ENCODE peak calls at places on chromosomes 7 and 10, in seven cellular contexts. One of them, this sample, is unnamed.

GRCh38 chr7:516216-516605 is 3.4 kb downstream of the PDGFA start:
- DNase-seq in HepG2: no peak
- DNase-seq in HCT116: no peak
- DNase-seq in H1: no peak
- DNase-seq in K562: no peak
- DNase-seq in GM12878: no peak
- DNase-seq in SK-N-SH: no peak
- DNase-seq in this sample: no peak

GRCh38 chr7:68748934-68749695 is 849.2 kb upstream of the AUTS2 start:
- DNase-seq in H1: no peak
- DNase-seq in SK-N-SH: no peak
- DNase-seq in K562: no peak
- DNase-seq in GM12878: no peak
- DNase-seq in HepG2: no peak
- DNase-seq in HCT116: no peak
- DNase-seq in this sample: no peak

GRCh38 chr7:103658055-103659010 is 212.3 kb upstream of the SLC26A5 start:
- DNase-seq in SK-N-SH: no peak
- DNase-seq in K562: peak
- DNase-seq in HCT116: no peak
- DNase-seq in H1: no peak
- DNase-seq in GM12878: no peak
- DNase-seq in HepG2: peak
- DNase-seq in this sample: no peak

GRCh38 chr7:14414274-14414986 is 425.0 kb upstream of the ETV1 start:
- DNase-seq in K562: no peak
- DNase-seq in HCT116: no peak
- DNase-seq in HepG2: no peak
- DNase-seq in GM12878: no peak
- DNase-seq in SK-N-SH: no peak
- DNase-seq in H1: no peak
- DNase-seq in this sample: no peak

GRCh38 chr7:21566094-21566493 is 23.3 kb downstream of the DNAH11 start:
- DNase-seq in SK-N-SH: no peak
- DNase-seq in K562: no peak
- DNase-seq in H1: no peak
- DNase-seq in HepG2: peak
- DNase-seq in HCT116: no peak
- DNase-seq in GM12878: no peak
- DNase-seq in this sample: no peak

GRCh38 chr7:157139142-157140117 is 704 bp downstream of the UBE3C start:
- DNase-seq in HepG2: no peak
- DNase-seq in H1: no peak
- DNase-seq in GM12878: no peak
- DNase-seq in K562: no peak
- DNase-seq in SK-N-SH: no peak
- DNase-seq in HCT116: no peak
- DNase-seq in this sample: peak

GRCh38 chr7:92762853-92763252 is 73.5 kb downstream of the CDK6 start:
- DNase-seq in GM12878: no peak
- DNase-seq in SK-N-SH: no peak
- DNase-seq in HCT116: no peak
- DNase-seq in HepG2: no peak
- DNase-seq in K562: no peak
- DNase-seq in H1: no peak
- DNase-seq in this sample: no peak

GRCh38 chr10:110353244-110354119 is 48.8 kb upstream of the SMNDC1 start:
- DNase-seq in K562: peak
- DNase-seq in HCT116: peak
- DNase-seq in SK-N-SH: no peak
- DNase-seq in HepG2: no peak
- DNase-seq in GM12878: no peak
- DNase-seq in H1: no peak
- DNase-seq in this sample: no peak

GRCh38 chr7:26688936-26689506 is 175.4 kb downstream of the SKAP2 start:
- DNase-seq in SK-N-SH: no peak
- DNase-seq in H1: no peak
- DNase-seq in HCT116: no peak
- DNase-seq in HepG2: peak
- DNase-seq in GM12878: peak
- DNase-seq in K562: peak
- DNase-seq in this sample: no peak

GRCh38 chr7:85602196-85602595 is 415.3 kb upstream of the SEMA3D start:
- DNase-seq in SK-N-SH: no peak
- DNase-seq in HCT116: no peak
- DNase-seq in HepG2: no peak
- DNase-seq in H1: no peak
- DNase-seq in K562: no peak
- DNase-seq in GM12878: no peak
- DNase-seq in this sample: no peak

GRCh38 chr10:71613303-71613777 is 106.2 kb downstream of the C10orf105 start:
- DNase-seq in K562: peak
- DNase-seq in HepG2: no peak
- DNase-seq in GM12878: no peak
- DNase-seq in SK-N-SH: no peak
- DNase-seq in HCT116: peak
- DNase-seq in H1: no peak
- DNase-seq in this sample: no peak

GRCh38 chr7:141991144-141991543 is 4.5 kb upstream of the MGAM start:
- DNase-seq in K562: no peak
- DNase-seq in SK-N-SH: no peak
- DNase-seq in HCT116: no peak
- DNase-seq in GM12878: no peak
- DNase-seq in H1: no peak
- DNase-seq in HepG2: no peak
- DNase-seq in this sample: no peak

GRCh38 chr7:123594813-123595241 is 6.8 kb upstream of the ASB15 start:
- DNase-seq in HepG2: peak
- DNase-seq in SK-N-SH: no peak
- DNase-seq in K562: no peak
- DNase-seq in HCT116: no peak
- DNase-seq in H1: peak
- DNase-seq in GM12878: no peak
- DNase-seq in this sample: no peak

GRCh38 chr7:121113288-121113687 is 124.8 kb downstream of the CPED1 start:
- DNase-seq in HepG2: no peak
- DNase-seq in SK-N-SH: no peak
- DNase-seq in H1: no peak
- DNase-seq in GM12878: no peak
- DNase-seq in HCT116: no peak
- DNase-seq in K562: no peak
- DNase-seq in this sample: no peak

GRCh38 chr7:109295158-109295557 is 725.5 kb downstream of the DNAJB9 start:
- DNase-seq in SK-N-SH: no peak
- DNase-seq in GM12878: no peak
- DNase-seq in K562: no peak
- DNase-seq in H1: no peak
- DNase-seq in HepG2: no peak
- DNase-seq in HCT116: no peak
- DNase-seq in this sample: no peak

GRCh38 chr7:40526951-40527350 is 392.1 kb downstream of the SUGCT start:
- DNase-seq in H1: no peak
- DNase-seq in SK-N-SH: no peak
- DNase-seq in GM12878: no peak
- DNase-seq in K562: no peak
- DNase-seq in HepG2: no peak
- DNase-seq in HCT116: no peak
- DNase-seq in this sample: no peak

GRCh38 chr10:108852211-108852610 is 1071.1 kb downstream of the XPNPEP1 start:
- DNase-seq in K562: no peak
- DNase-seq in GM12878: peak
- DNase-seq in HepG2: no peak
- DNase-seq in SK-N-SH: no peak
- DNase-seq in HCT116: no peak
- DNase-seq in H1: no peak
- DNase-seq in this sample: no peak

GRCh38 chr7:84950836-84951235 is 236.0 kb downstream of the SEMA3D start:
- DNase-seq in HCT116: no peak
- DNase-seq in SK-N-SH: no peak
- DNase-seq in HepG2: no peak
- DNase-seq in GM12878: no peak
- DNase-seq in H1: no peak
- DNase-seq in K562: no peak
- DNase-seq in this sample: no peak

GRCh38 chr10:96271017-96271815 is at the start of gene BLNK:
- DNase-seq in HepG2: no peak
- DNase-seq in SK-N-SH: no peak
- DNase-seq in HCT116: no peak
- DNase-seq in K562: no peak
- DNase-seq in GM12878: peak
- DNase-seq in H1: no peak
- DNase-seq in this sample: peak

GRCh38 chr7:15686209-15686956 is at the start of gene MEOX2:
- DNase-seq in H1: peak
- DNase-seq in HCT116: no peak
- DNase-seq in K562: no peak
- DNase-seq in SK-N-SH: peak
- DNase-seq in GM12878: no peak
- DNase-seq in HepG2: no peak
- DNase-seq in this sample: peak

GRCh38 chr7:44267178-44267577 is 58.2 kb downstream of the CAMK2B start:
- DNase-seq in HepG2: no peak
- DNase-seq in H1: no peak
- DNase-seq in GM12878: no peak
- DNase-seq in HCT116: no peak
- DNase-seq in K562: no peak
- DNase-seq in SK-N-SH: no peak
- DNase-seq in this sample: no peak

GRCh38 chr7:99514050-99514449 is 9.6 kb downstream of the ZKSCAN5 start:
- DNase-seq in K562: no peak
- DNase-seq in GM12878: no peak
- DNase-seq in SK-N-SH: no peak
- DNase-seq in HCT116: no peak
- DNase-seq in HepG2: no peak
- DNase-seq in H1: no peak
- DNase-seq in this sample: no peak

GRCh38 chr10:100999742-101000601 is at the start of gene LZTS2:
- DNase-seq in H1: peak
- DNase-seq in SK-N-SH: peak
- DNase-seq in GM12878: no peak
- DNase-seq in HCT116: no peak
- DNase-seq in K562: peak
- DNase-seq in HepG2: no peak
- DNase-seq in this sample: peak

GRCh38 chr7:48140001-48140681 is 31.1 kb upstream of the ABCA13 start:
- DNase-seq in H1: no peak
- DNase-seq in K562: no peak
- DNase-seq in SK-N-SH: no peak
- DNase-seq in GM12878: no peak
- DNase-seq in HepG2: peak
- DNase-seq in HCT116: no peak
- DNase-seq in this sample: peak

GRCh38 chr7:48148311-48148710 is 22.9 kb upstream of the ABCA13 start:
- DNase-seq in SK-N-SH: no peak
- DNase-seq in H1: no peak
- DNase-seq in HCT116: no peak
- DNase-seq in HepG2: no peak
- DNase-seq in K562: no peak
- DNase-seq in GM12878: no peak
- DNase-seq in this sample: no peak

GRCh38 chr7:48147078-48147591 is 24.1 kb upstream of the ABCA13 start:
- DNase-seq in SK-N-SH: no peak
- DNase-seq in H1: no peak
- DNase-seq in K562: no peak
- DNase-seq in HepG2: no peak
- DNase-seq in GM12878: no peak
- DNase-seq in HCT116: no peak
- DNase-seq in this sample: no peak

GRCh38 chr7:48141551-48141950 is 29.7 kb upstream of the ABCA13 start:
- DNase-seq in K562: no peak
- DNase-seq in HCT116: no peak
- DNase-seq in HepG2: no peak
- DNase-seq in SK-N-SH: no peak
- DNase-seq in GM12878: no peak
- DNase-seq in H1: no peak
- DNase-seq in this sample: no peak

DNA sequence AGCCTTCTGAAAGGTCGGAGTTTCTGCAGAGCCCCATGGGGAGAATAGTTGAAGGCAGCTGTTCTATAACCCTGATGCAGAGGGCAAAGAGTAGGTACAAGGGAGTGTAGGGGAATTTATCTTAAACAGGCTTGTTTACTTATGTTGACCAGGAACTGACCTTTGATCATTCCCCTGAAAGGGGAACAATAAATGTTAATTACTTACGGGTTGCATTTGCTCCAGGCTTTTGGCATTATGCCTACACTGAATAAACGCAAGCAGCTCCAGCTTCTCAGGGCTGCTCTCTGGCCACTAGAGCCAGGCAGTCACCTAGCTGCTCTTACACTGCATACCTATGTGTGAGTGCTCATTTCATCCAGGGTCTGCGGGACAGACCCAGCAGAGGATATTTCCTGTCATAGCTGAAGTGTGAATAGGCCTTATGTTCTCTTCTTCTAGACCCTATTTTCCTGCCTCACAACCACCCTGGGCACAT is 26.9 kb upstream of the ABCA13 start:
- DNase-seq in H1: no peak
- DNase-seq in GM12878: no peak
- DNase-seq in K562: no peak
- DNase-seq in HepG2: peak
- DNase-seq in SK-N-SH: no peak
- DNase-seq in HCT116: no peak
- DNase-seq in this sample: no peak
- TF ChIP-seq JUND in H1: no peak
- TF ChIP-seq JUND in GM12878: no peak
- TF ChIP-seq JUND in K562: no peak
- TF ChIP-seq JUND in HepG2: no peak
- TF ChIP-seq JUND in SK-N-SH: no peak
- TF ChIP-seq JUND in HCT116: no peak
- TF ChIP-seq JUND in this sample: no peak

GRCh38 chr10:106795619-106796018 is 368.9 kb downstream of the SORCS1 start:
- DNase-seq in SK-N-SH: peak
- DNase-seq in GM12878: peak
- DNase-seq in HepG2: peak
- DNase-seq in K562: peak
- DNase-seq in H1: no peak
- DNase-seq in HCT116: no peak
- DNase-seq in this sample: peak

GRCh38 chr10:106789623-106790022 is 374.9 kb downstream of the SORCS1 start:
- DNase-seq in HCT116: no peak
- DNase-seq in H1: no peak
- DNase-seq in HepG2: no peak
- DNase-seq in GM12878: no peak
- DNase-seq in K562: no peak
- DNase-seq in SK-N-SH: no peak
- DNase-seq in this sample: no peak
- TF ChIP-seq JUND in HCT116: no peak
- TF ChIP-seq JUND in H1: no peak
- TF ChIP-seq JUND in HepG2: no peak
- TF ChIP-seq JUND in GM12878: no peak
- TF ChIP-seq JUND in K562: no peak
- TF ChIP-seq JUND in SK-N-SH: no peak
- TF ChIP-seq JUND in this sample: no peak

GRCh38 chr7:52006674-52007073 is 690.1 kb upstream of the COBL start:
- DNase-seq in HepG2: peak
- DNase-seq in GM12878: no peak
- DNase-seq in SK-N-SH: no peak
- DNase-seq in HCT116: no peak
- DNase-seq in H1: no peak
- DNase-seq in K562: no peak
- DNase-seq in this sample: no peak
- TF ChIP-seq JUND in HepG2: no peak
- TF ChIP-seq JUND in GM12878: no peak
- TF ChIP-seq JUND in SK-N-SH: no peak
- TF ChIP-seq JUND in HCT116: no peak
- TF ChIP-seq JUND in H1: no peak
- TF ChIP-seq JUND in K562: no peak
- TF ChIP-seq JUND in this sample: no peak

GRCh38 chr7:74412061-74412460 is 41.6 kb upstream of the GTF2IRD1 start:
- DNase-seq in HepG2: no peak
- DNase-seq in K562: peak
- DNase-seq in SK-N-SH: no peak
- DNase-seq in HCT116: no peak
- DNase-seq in GM12878: no peak
- DNase-seq in H1: no peak
- DNase-seq in this sample: no peak
- TF ChIP-seq JUND in HepG2: no peak
- TF ChIP-seq JUND in K562: no peak
- TF ChIP-seq JUND in SK-N-SH: no peak
- TF ChIP-seq JUND in HCT116: no peak
- TF ChIP-seq JUND in GM12878: no peak
- TF ChIP-seq JUND in H1: no peak
- TF ChIP-seq JUND in this sample: no peak

This sample was measured in T47D.